ENCODE peak calls at places on chromosomes 2 and 18, in nine cellular contexts. U, D, V, T, F, Q, J, A and O are unnamed samples.

GRCh38 chr2:108934583-108935230 is 54.3 kb downstream of the EDAR start:
- DNase-seq in F (no peak), J (no peak), A (no peak), T (no peak), Q (no peak), U (no peak), D (no peak), V (no peak), O (no peak)

GRCh38 chr18:12391487-12392136 is 14.6 kb upstream of the AFG3L2 start:
- DNase-seq in D (peak; percentile 73), Q (peak; percentile 32), V (peak; percentile 50), A (peak; percentile 62), J (peak; percentile 73), T (peak; percentile 53), U (peak; percentile 64), F (peak; percentile 74), O (peak; percentile 58)

GRCh38 chr2:16525265-16525887 is 140.3 kb downstream of the CYRIA start:
- DNase-seq in T (no peak), Q (no peak), U (no peak), F (peak; percentile 64), A (no peak), D (no peak), J (peak; percentile 44), V (peak; percentile 27), O (peak; percentile 36)

GRCh38 chr2:136118819-136119716 is 1.1 kb upstream of the CXCR4 start:
- DNase-seq in Q (peak; percentile 98), T (peak; percentile 65), D (no peak), V (no peak), F (peak; percentile 85), J (peak; percentile 90), U (no peak), A (no peak), O (peak; percentile 79)

GRCh38 chr18:57737661-57738060 is 65.5 kb downstream of the ATP8B1 start:
- DNase-seq in U (peak; percentile 87), V (peak; percentile 97), J (no peak), Q (no peak), T (peak; percentile 62), D (peak; percentile 46), A (peak; percentile 97), F (peak; percentile 96), O (peak; percentile 90)

GRCh38 chr2:56515399-56515798 is 331.6 kb downstream of the CCDC85A start:
- DNase-seq in T (no peak), F (no peak), A (no peak), J (no peak), U (no peak), V (no peak), D (no peak), Q (no peak), O (no peak)

GRCh38 chr2:190759749-190760213 is 110.9 kb downstream of the NAB1 start:
- DNase-seq in U (no peak), V (peak; percentile 97), D (no peak), J (no peak), A (peak; percentile 49), F (peak; percentile 40), Q (no peak), T (no peak), O (no peak)

GRCh38 chr2:151826737-151827157 is 1.5 kb downstream of the ARL5A start:
- DNase-seq in A (no peak), D (no peak), T (no peak), Q (no peak), U (no peak), J (peak; percentile 47), F (peak; percentile 39), V (peak; percentile 43), O (no peak)

GRCh38 chr2:228599781-228600180 is 418.3 kb upstream of the SPHKAP start:
- DNase-seq in Q (no peak), F (no peak), T (no peak), U (no peak), D (no peak), V (no peak), J (no peak), A (no peak), O (no peak)

GRCh38 chr2:238634701-238635402 is 208.1 kb downstream of the ASB1 start:
- DNase-seq in J (no peak), A (no peak), T (no peak), D (no peak), V (no peak), F (no peak), U (no peak), Q (no peak), O (no peak)

GRCh38 chr18:35024965-35025364 is 16.2 kb upstream of the MAPRE2 start:
- DNase-seq in U (peak; percentile 85), F (no peak), T (peak; percentile 82), Q (no peak), J (no peak), V (peak; percentile 54), A (peak; percentile 34), D (peak; percentile 91), O (peak; percentile 90)

GRCh38 chr2:221762496-221762895 is 190.4 kb upstream of the EPHA4 start:
- DNase-seq in A (no peak), J (no peak), U (no peak), F (no peak), D (no peak), V (no peak), T (no peak), Q (no peak), O (no peak)

GRCh38 chr2:18742382-18742781 is 153.0 kb upstream of the NT5C1B start:
- DNase-seq in T (peak; percentile 24), F (no peak), Q (no peak), V (no peak), A (no peak), U (peak; percentile 65), J (no peak), D (no peak), O (peak; percentile 31)

GRCh38 chr2:169329669-169330554 is 32.4 kb downstream of the LRP2 start:
- DNase-seq in F (no peak), V (no peak), T (no peak), D (no peak), Q (no peak), U (no peak), J (no peak), A (no peak), O (no peak)

GRCh38 chr2:127003028-127003800 is 103.7 kb downstream of the BIN1 start:
- DNase-seq in Q (no peak), V (no peak), F (no peak), A (no peak), U (no peak), T (no peak), D (no peak), J (no peak), O (no peak)

GRCh38 chr2:218960196-218961165 is 1.0 kb downstream of the CDK5R2 start:
- DNase-seq in A (no peak), D (no peak), U (no peak), V (no peak), F (no peak), J (no peak), Q (no peak), T (no peak), O (no peak)

GRCh38 chr2:100029460-100029859 is 112.9 kb downstream of the AFF3 start:
- DNase-seq in Q (no peak), J (no peak), A (no peak), V (no peak), F (no peak), T (no peak), U (no peak), D (no peak), O (no peak)

GRCh38 chr2:157476915-157477709 is 33.2 kb upstream of the CYTIP start:
- DNase-seq in F (no peak), U (no peak), Q (no peak), A (no peak), D (no peak), V (peak; percentile 48), J (no peak), T (no peak), O (no peak)

GRCh38 chr2:165013944-165014619 is 58.8 kb upstream of the SLC38A11 start:
- DNase-seq in V (no peak), Q (no peak), T (no peak), J (no peak), D (no peak), F (no peak), U (no peak), A (no peak), O (no peak)
- TF ChIP-seq CTCF in V (no peak), Q (no peak), T (no peak), J (no peak), D (no peak), F (no peak), U (no peak), A (no peak), O (no peak)

GRCh38 chr2:636649-637405 is 40.4 kb downstream of the TMEM18 start:
- DNase-seq in D (peak; percentile 66), J (peak; percentile 42), F (peak; percentile 58), V (peak; percentile 29), U (peak; percentile 81), A (peak; percentile 58), Q (peak; percentile 84), T (peak; percentile 42), O (peak; percentile 82)
- H3K4me3 ChIP-seq in D (no peak overlapping the region), J (no peak overlapping the region), F (no peak overlapping the region), V (no peak overlapping the region), U (no peak overlapping the region), A (no peak overlapping the region), Q (peak overlapping the region; percentile 39), T (peak overlapping the region; percentile 53), O (peak overlapping the region; percentile 45)

GRCh38 chr2:43239981-43240761 is 13.8 kb upstream of the ZFP36L2 start:
- DNase-seq in J (peak; percentile 52), T (no peak), V (no peak), U (no peak), D (no peak), A (no peak), F (peak; percentile 57), Q (no peak), O (peak; percentile 64)
- TF ChIP-seq CTCF in J (no peak), T (no peak), V (no peak), U (peak; percentile 12), D (no peak), A (peak; percentile 21), F (peak; percentile 57), Q (no peak), O (no peak)

GRCh38 chr2:38147333-38148121 is 71.6 kb upstream of the CYP1B1 start:
- DNase-seq in T (no peak), F (no peak), V (no peak), U (no peak), D (no peak), J (no peak), Q (no peak), A (peak; percentile 80), O (no peak)

GRCh38 chr2:38146917-38147307 is 71.0 kb upstream of the CYP1B1 start:
- DNase-seq in U (peak; percentile 61), F (peak; percentile 83), V (peak; percentile 98), D (peak; percentile 65), J (no peak), T (peak; percentile 39), Q (no peak), A (peak; percentile 96), O (peak; percentile 32)

GRCh38 chr2:38148501-38148900 is 72.5 kb upstream of the CYP1B1 start:
- DNase-seq in F (peak; percentile 88), J (no peak), T (no peak), D (peak; percentile 38), Q (no peak), V (peak; percentile 98), U (no peak), A (no peak), O (no peak)

GRCh38 chr2:38152093-38152492 is 76.1 kb upstream of the CYP1B1 start:
- DNase-seq in Q (no peak), A (no peak), V (no peak), F (no peak), U (no peak), J (no peak), T (no peak), D (no peak), O (no peak)

DNA sequence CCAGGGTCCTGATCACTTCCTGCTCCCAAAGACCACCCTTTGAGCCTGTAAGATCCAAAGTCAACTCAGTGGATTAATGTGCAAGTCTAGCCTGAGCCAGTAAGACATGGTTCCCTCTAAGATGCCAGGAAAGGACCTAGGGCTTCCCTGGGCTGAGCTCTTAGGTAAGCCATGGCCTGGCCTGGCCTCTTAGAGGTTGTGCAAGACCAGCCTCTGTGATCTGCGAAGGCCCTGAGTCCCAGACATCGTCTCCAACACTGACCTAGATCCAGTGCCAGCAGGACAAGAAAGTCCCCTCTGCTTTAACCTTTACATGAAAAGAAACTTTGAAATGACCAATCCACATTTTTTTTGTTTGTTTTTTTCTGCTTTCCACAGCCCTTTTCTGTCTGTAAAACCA is 73.6 kb upstream of the CYP1B1 start:
- DNase-seq in U (no peak), T (no peak), D (no peak), J (no peak), V (no peak), A (no peak), Q (no peak), F (peak; percentile 45), O (no peak)
- H3K4me3 ChIP-seq in U (no peak overlapping the region), T (no peak overlapping the region), D (no peak overlapping the region), J (no peak overlapping the region), V (no peak overlapping the region), A (no peak overlapping the region), Q (no peak overlapping the region), F (no peak overlapping the region), O (no peak overlapping the region)